ENCODE peak calls at places on chromosomes 11 and 22, in four cellular contexts. F is WTC11, I is HepG2, L is K562. O is an unnamed sample.

GRCh38 chr22:27206001-27206746 is 548.8 kb downstream of the MIAT start:
- DNase-seq in F (no peak), I (no peak), L (no peak), O (no peak)

GRCh38 chr11:126318642-126319373 is 14.9 kb downstream of the DCPS start:
- DNase-seq in F (no peak), I (no peak), L (no peak), O (no peak)

GRCh38 chr11:77205467-77206263 is 77.6 kb downstream of the MYO7A start:
- DNase-seq in F (peak; percentile 25), I (no peak), L (no peak), O (no peak)

GRCh38 chr22:49332691-49333090 is 495.0 kb downstream of the BRD1 start:
- DNase-seq in F (no peak), I (no peak), L (no peak), O (no peak)

GRCh38 chr11:71252782-71253730 is 679 bp upstream of the SHANK2 start:
- DNase-seq in F (peak; percentile 52), I (peak; percentile 97), L (no peak), O (peak; percentile 27)

GRCh38 chr22:49538006-49538405 is 289.7 kb downstream of the BRD1 start:
- DNase-seq in F (no peak), I (no peak), L (no peak), O (no peak)

GRCh38 chr22:31829505-31829904 is 75.7 kb downstream of the DEPDC5 start:
- DNase-seq in F (no peak), I (peak; percentile 46), L (peak; percentile 34), O (no peak)

GRCh38 chr11:43735931-43736330 is 55.4 kb downstream of the HSD17B12 start:
- DNase-seq in F (no peak), I (no peak), L (no peak), O (no peak)

GRCh38 chr22:29813563-29813962 is 24.5 kb downstream of the ASCC2 start:
- DNase-seq in F (no peak), I (no peak), L (peak; percentile 59), O (peak; percentile 37)

DNA sequence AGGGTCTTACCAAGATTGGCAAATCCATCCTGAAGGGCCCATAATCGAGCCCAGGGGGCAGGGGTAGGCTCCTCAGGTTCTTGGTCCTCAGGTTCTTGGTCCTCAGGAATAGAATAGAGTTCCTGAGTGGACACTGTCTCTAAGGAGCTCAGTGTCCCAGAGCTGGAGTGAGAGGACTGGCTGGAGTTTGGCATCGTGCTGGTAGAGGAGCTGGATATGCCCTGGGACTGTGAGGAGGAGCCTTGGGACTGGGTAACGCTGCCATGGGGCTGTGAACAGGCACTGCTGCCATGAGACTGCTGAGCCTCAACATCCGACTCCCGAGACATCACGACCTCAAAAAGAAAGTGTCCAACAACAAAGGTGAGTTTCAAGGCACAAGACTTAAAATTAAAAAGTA is 7.2 kb downstream of the CHEK2 start:
- DNase-seq in F (no peak), I (no peak), L (no peak), O (no peak)
- TF ChIP-seq ELF4 in F (no peak), I (no peak), L (no peak), O (no peak)

GRCh38 chr11:117961896-117962295 is 24.3 kb upstream of the IL10RA start:
- DNase-seq in F (peak; percentile 41), I (no peak), L (no peak), O (no peak)
- TF ChIP-seq ELF4 in F (no peak), I (no peak), L (no peak), O (no peak)

DNA sequence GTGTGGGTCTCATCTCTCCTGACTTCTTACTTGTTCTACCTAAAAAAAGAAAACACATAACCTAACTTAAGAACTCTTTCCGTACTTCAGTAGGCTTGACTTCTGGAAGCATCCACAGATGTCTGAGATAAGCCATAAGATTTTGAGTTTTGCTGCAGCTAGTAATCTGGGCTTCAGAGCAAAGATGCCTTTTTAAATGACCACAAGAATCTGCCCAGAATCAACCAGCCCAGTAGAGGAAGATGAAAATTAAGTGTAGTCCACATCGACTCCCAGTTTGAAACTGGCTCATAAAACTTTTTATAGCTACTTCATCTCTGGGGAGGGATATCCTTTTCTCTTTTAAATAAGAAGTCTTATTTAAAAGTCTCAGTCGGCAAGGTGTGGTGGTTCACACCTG is 10.7 kb downstream of the DENND5A start:
- DNase-seq in F (no peak), I (no peak), L (no peak), O (no peak)
- TF ChIP-seq ELF4 in F (no peak), I (no peak), L (no peak), O (no peak)

GRCh38 chr11:100994966-100995365 is 134.6 kb downstream of the PGR start:
- DNase-seq in F (no peak), I (no peak), L (no peak), O (no peak)

DNA sequence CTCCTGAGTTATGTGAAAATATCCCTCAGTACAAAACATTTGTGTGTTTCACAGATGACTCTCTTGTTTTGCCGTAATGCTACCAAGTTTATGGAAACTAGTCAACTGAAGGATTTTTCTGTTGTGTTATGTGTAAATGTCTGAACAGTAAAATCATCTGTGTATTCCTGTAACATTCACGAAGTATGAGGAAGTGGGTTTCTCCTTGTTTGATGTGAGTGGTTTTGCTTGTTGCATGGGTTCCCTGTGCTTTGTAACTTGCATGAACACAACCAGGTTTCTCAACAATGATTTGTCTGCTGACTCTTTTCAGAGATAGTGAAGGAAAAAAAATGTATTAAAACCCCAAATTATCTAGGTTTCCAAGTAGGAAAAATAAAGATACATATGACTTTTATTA is 138.1 kb downstream of the PGR start:
- DNase-seq in F (no peak), I (no peak), L (no peak), O (no peak)
- TF ChIP-seq ELF4 in F (no peak), I (no peak), L (no peak), O (no peak)

DNA sequence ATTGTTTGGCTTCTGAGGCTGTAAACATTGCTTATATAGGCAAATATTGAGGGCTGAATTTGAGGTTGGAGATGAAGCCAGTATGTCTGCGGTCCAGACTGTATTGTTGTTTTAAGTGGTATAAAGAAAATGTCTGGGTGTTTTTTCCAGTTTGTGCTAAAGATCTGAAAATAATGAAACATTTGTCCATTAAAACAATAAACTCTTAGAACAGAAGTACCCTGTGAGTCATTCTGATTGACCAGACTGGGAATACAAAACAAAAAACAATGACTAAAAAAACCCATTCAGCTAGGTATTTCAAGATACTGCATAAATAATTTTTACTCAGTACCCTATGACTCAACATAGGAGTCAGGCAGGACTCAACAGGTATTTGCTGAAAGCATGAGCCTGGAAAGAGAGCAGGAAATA is 20.4 kb downstream of the ALKBH8 start:
- DNase-seq in F (no peak), I (no peak), L (no peak), O (no peak)
- TF ChIP-seq ELF4 in F (no peak), I (no peak), L (no peak), O (no peak)

GRCh38 chr11:8863838-8864237 is 47.2 kb upstream of the AKIP1 start:
- DNase-seq in F (no peak), I (no peak), L (no peak), O (no peak)
- TF ChIP-seq ELF4 in F (no peak), I (no peak), L (no peak), O (no peak)

GRCh38 chr11:30172872-30173271 is 57.9 kb upstream of the FSHB start:
- DNase-seq in F (no peak), I (no peak), L (no peak), O (no peak)
- TF ChIP-seq ELF4 in F (no peak), I (no peak), L (no peak), O (no peak)